ENCODE peak calls at places on chromosomes 3 and 15, in nine cellular contexts. I, F, M, W, R, X, Y, P and U are unnamed samples. For H3K4me1, the result is how much of the 10 kb centered on the place peaks cover.

GRCh38 chr15:63442080-63442479 is 60.4 kb upstream of the CA12 start:
- ATAC-seq in I (no peak), F (no peak), M (no peak), W (no peak), R (no peak), X (no peak), Y (no peak), P (no peak), U (no peak)

GRCh38 chr3:43015572-43016512 is 36.7 kb downstream of the GASK1A start:
- ATAC-seq in I (no peak), F (no peak), M (no peak), W (no peak), R (no peak), X (no peak), Y (peak), P (no peak), U (no peak)

GRCh38 chr3:32817561-32818430 is at the start of gene TRIM71:
- ATAC-seq in I (no peak), F (no peak), M (no peak), W (no peak), R (no peak), X (no peak), Y (no peak), P (no peak), U (no peak)

GRCh38 chr3:132598181-132598580 is 1.1 kb downstream of the ACKR4 start:
- ATAC-seq in I (no peak), F (no peak), M (no peak), W (no peak), R (no peak), X (no peak), Y (no peak), P (no peak), U (no peak)

GRCh38 chr15:33013827-33014445 is 180.6 kb downstream of the FMN1 start:
- ATAC-seq in I (peak), F (no peak), M (no peak), W (no peak), R (no peak), X (no peak), Y (peak), P (no peak), U (no peak)

GRCh38 chr3:31762016-31762764 is 218.9 kb downstream of the OSBPL10 start:
- ATAC-seq in I (no peak), F (peak), M (no peak), W (no peak), R (no peak), X (peak), Y (no peak), P (no peak), U (no peak)

GRCh38 chr3:149553781-149554451 is 79.4 kb downstream of the TM4SF4 start:
- ATAC-seq in I (peak), F (peak), M (no peak), W (peak), R (peak), X (no peak), Y (no peak), P (no peak), U (peak)

GRCh38 chr3:143627336-143627735 is 220.9 kb downstream of the SLC9A9 start:
- ATAC-seq in I (peak), F (no peak), M (no peak), W (no peak), R (no peak), X (no peak), Y (no peak), P (no peak), U (no peak)

GRCh38 chr3:149765762-149766334 is 13.6 kb upstream of the COMMD2 start:
- ATAC-seq in I (peak), F (no peak), M (peak), W (peak), R (no peak), X (no peak), Y (peak), P (no peak), U (peak)

GRCh38 chr3:105656607-105657504 is 212.0 kb downstream of the CBLB start:
- ATAC-seq in I (no peak), F (no peak), M (no peak), W (peak), R (peak), X (no peak), Y (no peak), P (no peak), U (no peak)

GRCh38 chr3:32140943-32141342 is 34.5 kb downstream of the GPD1L start:
- ATAC-seq in I (no peak), F (no peak), M (no peak), W (no peak), R (no peak), X (peak), Y (no peak), P (no peak), U (no peak)

DNA sequence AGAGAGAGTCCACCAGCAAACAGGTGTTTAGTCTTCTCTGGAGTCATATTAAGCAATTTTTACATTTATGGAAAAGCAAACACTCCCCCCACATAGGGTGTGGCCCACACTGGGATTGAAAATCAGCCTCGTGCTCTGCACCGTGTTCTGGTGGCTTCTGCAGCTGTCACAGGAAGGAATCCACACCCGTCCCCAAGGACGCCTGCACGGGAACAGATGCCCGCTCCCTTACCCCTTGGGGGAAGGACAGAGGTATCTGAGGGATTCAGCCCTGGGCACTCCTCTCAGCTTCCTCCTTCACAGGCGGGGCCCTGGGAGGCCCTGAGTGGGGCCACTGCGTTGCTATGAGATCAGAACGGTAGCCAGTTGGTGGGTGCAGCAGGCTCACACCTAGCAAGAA is 27.8 kb downstream of the LIPC start:
- ATAC-seq in I (no peak), F (peak), M (no peak), W (peak), R (peak), X (peak), Y (no peak), P (peak), U (peak)
- H3K4me1 ChIP-seq in I (under half), F (under half), M (half or more), W (under half), R (under half), X (under half), Y (under half), P (under half), U (under half)

GRCh38 chr15:99110581-99111320 is 5.9 kb downstream of the SYNM start:
- ATAC-seq in I (no peak), F (no peak), M (no peak), W (no peak), R (no peak), X (no peak), Y (no peak), P (no peak), U (peak)
- TF ChIP-seq POLR2A in I (no peak), F (no peak), M (no peak), W (no peak), R (no peak), X (no peak), Y (no peak), P (no peak), U (peak)

DNA sequence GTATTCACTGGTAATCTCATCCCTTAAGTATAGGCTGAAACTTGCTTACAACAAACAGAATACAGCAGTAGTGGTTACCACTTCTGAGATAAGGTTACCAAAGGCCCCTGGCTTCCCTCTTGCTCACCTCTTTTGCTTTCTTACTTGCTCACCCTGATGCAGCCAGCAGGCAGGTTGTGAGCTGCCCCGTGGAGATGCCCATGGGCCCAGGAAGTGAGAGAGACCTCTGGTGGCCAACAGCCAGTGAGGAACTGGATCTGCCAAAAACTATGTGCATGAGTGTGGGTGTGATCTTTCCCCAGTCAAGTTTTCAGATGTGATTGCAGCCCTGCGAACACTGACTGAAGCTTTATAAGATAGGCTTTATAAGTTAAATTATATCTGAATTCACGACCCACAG is 48.7 kb downstream of the NMNAT3 start:
- ATAC-seq in I (no peak), F (no peak), M (peak), W (peak), R (no peak), X (peak), Y (peak), P (no peak), U (no peak)
- H3K27ac ChIP-seq in I (no peak), F (no peak), M (no peak), W (no peak), R (no peak), X (no peak), Y (no peak), P (no peak), U (no peak)

GRCh38 chr15:38696120-38696727 is 131.6 kb upstream of the RASGRP1 start:
- ATAC-seq in I (peak), F (no peak), M (no peak), W (peak), R (no peak), X (peak), Y (no peak), P (no peak), U (no peak)
- H3K4me1 ChIP-seq in I (under half), F (under half), M (under half), W (under half), R (under half), X (under half), Y (under half), P (under half), U (under half)

GRCh38 chr3:53255360-53255774 is 455 bp downstream of the TKT start:
- ATAC-seq in I (peak), F (peak), M (peak), W (peak), R (peak), X (no peak), Y (peak), P (peak), U (peak)
- TF ChIP-seq POLR2A in I (no peak), F (no peak), M (no peak), W (no peak), R (peak), X (no peak), Y (no peak), P (no peak), U (no peak)

GRCh38 chr15:95162069-95162468 is 930.7 kb downstream of the MCTP2 start:
- ATAC-seq in I (no peak), F (no peak), M (no peak), W (no peak), R (no peak), X (no peak), Y (no peak), P (no peak), U (no peak)

GRCh38 chr15:95160316-95160715 is 929.0 kb downstream of the MCTP2 start:
- ATAC-seq in I (no peak), F (no peak), M (no peak), W (no peak), R (no peak), X (no peak), Y (no peak), P (no peak), U (no peak)

GRCh38 chr15:95162967-95163531 is 931.7 kb downstream of the MCTP2 start:
- ATAC-seq in I (peak), F (no peak), M (no peak), W (no peak), R (no peak), X (no peak), Y (no peak), P (no peak), U (peak)

GRCh38 chr15:95162521-95162920 is 931.2 kb downstream of the MCTP2 start:
- ATAC-seq in I (no peak), F (no peak), M (no peak), W (no peak), R (no peak), X (no peak), Y (no peak), P (no peak), U (no peak)
- H3K27ac ChIP-seq in I (no peak), F (peak), M (no peak), W (no peak), R (no peak), X (no peak), Y (no peak), P (no peak), U (peak)

GRCh38 chr3:55061619-55062018 is 133.8 kb upstream of the LRTM1 start:
- ATAC-seq in I (no peak), F (no peak), M (no peak), W (no peak), R (no peak), X (no peak), Y (no peak), P (no peak), U (no peak)
- H3K4me1 ChIP-seq in I (under half), F (under half), M (under half), W (under half), R (under half), X (under half), Y (under half), P (under half), U (under half)

GRCh38 chr3:159762981-159763465 is 225.6 kb upstream of the IL12A start:
- ATAC-seq in I (peak), F (peak), M (no peak), W (peak), R (peak), X (peak), Y (peak), P (peak), U (peak)
- TF ChIP-seq POLR2A in I (peak), F (no peak), M (no peak), W (no peak), R (peak), X (no peak), Y (no peak), P (no peak), U (no peak)

DNA sequence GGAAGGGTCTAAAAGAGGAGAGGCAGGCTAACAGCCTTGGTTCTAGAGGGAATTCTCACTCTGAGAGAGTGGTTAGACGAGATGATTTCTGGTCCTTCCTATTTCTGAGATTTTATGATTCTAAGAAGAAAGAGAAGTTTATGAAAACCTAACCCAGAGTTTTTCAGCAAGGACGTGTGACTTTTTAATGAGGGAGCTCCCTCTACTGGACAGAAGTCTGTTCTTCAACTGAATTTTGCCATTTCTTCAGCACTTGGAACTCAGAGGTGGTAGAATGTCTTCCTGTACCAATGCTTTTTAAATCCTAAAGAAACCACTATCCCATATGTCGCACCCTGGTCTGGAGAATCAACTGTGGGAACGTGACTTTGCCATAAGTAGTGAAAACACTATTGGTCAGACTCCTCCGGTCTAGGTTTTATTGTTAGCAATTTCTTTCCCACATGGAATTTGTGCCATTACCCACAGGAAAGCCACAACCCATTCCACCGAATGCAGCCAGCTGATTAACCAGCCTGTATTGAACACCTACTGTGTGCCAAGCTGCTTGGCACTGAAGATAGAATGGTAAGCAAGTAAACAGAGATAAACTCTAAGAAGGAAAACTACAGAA is 199.5 kb upstream of the LMCD1 start:
- ATAC-seq in I (peak), F (no peak), M (peak), W (peak), R (peak), X (no peak), Y (peak), P (no peak), U (no peak)
- H3K27ac ChIP-seq in I (no peak), F (no peak), M (no peak), W (no peak), R (no peak), X (no peak), Y (no peak), P (no peak), U (no peak)